ENCODE peak calls at places on chromosomes 6 and 20, in six cellular contexts. T is IMR-90, I is H1, G is neuronal stem cell, Z is mesendoderm, E is H9. X is an unnamed sample.
A peak's percentile ranks its signal among the peaks of the same experiment; 100 is the strongest.

GRCh38 chr20:50248104-50248631 is 57.5 kb downstream of the CEBPB start:
- DNase-seq in I (no peak), G (no peak), E (no peak), Z (no peak), T (peak; percentile 63), X (peak; percentile 80)

GRCh38 chr20:49323622-49324238 is 45.9 kb upstream of the ZNFX1 start:
- DNase-seq in Z (peak; percentile 84), G (no peak), T (peak; percentile 74), E (peak; percentile 53), I (no peak), X (no peak)

GRCh38 chr6:54135665-54136370 is 24.6 kb downstream of the MLIP start:
- DNase-seq in E (no peak), G (no peak), I (no peak), Z (no peak), T (peak; percentile 39), X (no peak)

GRCh38 chr20:8221887-8222419 is 89.9 kb downstream of the PLCB1 start:
- DNase-seq in I (no peak), E (no peak), Z (no peak), G (no peak), T (no peak), X (no peak)

GRCh38 chr20:57627972-57628650 is 7.9 kb upstream of the ZBP1 start:
- DNase-seq in Z (no peak), I (no peak), T (peak; percentile 41), G (no peak), E (no peak), X (no peak)

GRCh38 chr20:43941476-43942212 is 27.0 kb downstream of the TOX2 start:
- DNase-seq in T (peak; percentile 39), G (no peak), E (no peak), I (no peak), Z (no peak), X (no peak)

GRCh38 chr6:165988757-165989456 is 178.7 kb downstream of the TBXT start:
- DNase-seq in T (no peak), I (no peak), E (no peak), G (no peak), Z (no peak), X (no peak)

GRCh38 chr6:24357336-24358218 is at the start of gene DCDC2:
- DNase-seq in T (no peak), E (peak; percentile 40), Z (no peak), G (no peak), I (no peak), X (peak; percentile 78)

GRCh38 chr6:158081657-158081935 is 86.5 kb downstream of the SERAC1 start:
- DNase-seq in Z (no peak), T (no peak), G (no peak), I (no peak), E (no peak), X (no peak)

GRCh38 chr6:147434508-147434907 is 74.0 kb upstream of the SAMD5 start:
- DNase-seq in I (no peak), T (peak; percentile 1), Z (no peak), G (no peak), E (no peak), X (peak; percentile 48)

GRCh38 chr20:63740501-63741353 is 1.2 kb downstream of the SLC2A4RG start:
- DNase-seq in E (peak; percentile 83), I (no peak), T (peak; percentile 86), Z (peak; percentile 88), G (peak; percentile 75), X (peak; percentile 71)

DNA sequence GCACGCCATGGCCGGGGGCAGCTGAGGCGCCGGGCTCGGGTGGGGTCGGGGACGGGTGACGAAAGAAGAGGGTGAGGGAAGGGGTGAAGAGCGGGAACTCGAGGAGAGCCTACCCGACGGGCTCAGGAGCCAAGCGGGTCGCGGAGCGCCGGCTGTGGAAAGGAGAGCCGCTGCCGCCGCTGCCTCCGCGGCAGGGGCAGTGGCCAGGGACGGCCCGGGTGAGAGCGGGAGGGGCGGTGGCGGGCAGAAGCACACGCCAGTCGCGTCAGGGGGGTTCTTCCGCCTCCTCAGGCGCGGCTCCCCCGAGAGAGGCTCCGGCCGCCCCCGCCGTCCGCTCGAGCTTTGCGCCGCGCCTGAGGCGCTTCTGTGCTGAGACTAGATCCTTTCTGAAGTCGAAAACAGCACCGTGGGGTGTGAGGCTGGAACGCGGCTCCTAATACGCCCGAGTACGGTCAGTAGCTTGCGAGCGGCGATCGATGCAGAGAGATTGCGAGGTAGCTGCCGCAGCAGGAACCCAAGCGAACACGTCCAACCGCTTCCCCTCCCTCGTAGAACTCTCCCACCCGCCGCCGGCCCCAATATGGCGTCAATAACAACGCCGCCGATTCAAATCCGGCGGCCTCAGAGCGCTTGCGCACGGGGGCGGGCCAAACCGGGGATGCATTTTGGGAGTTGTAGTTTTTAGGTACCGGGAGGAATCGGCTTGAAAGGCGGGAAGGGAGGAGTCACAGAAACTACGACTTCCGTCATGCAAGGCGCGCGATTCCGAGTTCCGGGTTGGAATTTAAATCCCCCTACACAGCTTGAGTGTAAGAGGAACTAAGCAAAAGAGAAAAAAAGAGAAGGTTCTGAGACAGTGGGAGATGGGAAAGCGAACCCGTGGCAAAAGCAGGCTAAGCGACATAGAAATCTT is at the start of gene AKIRIN2:
- DNase-seq in I (peak; percentile 96), E (peak; percentile 98), T (peak; percentile 99), G (peak; percentile 98), Z (peak; percentile 100), X (peak; percentile 99)
- H3K23ac ChIP-seq in I (no peak within 1 kb of the TSS), E (no peak within 1 kb of the TSS), T (peak within 1 kb of the TSS; percentile 98), G (peak within 1 kb of the TSS; percentile 96), Z (peak within 1 kb of the TSS; percentile 94), X (no peak within 1 kb of the TSS)

GRCh38 chr6:150925655-150925928 is 60.1 kb downstream of the MTHFD1L start:
- DNase-seq in G (no peak), Z (no peak), I (no peak), E (no peak), T (no peak), X (no peak)
- H3K27ac ChIP-seq in G (no peak overlapping the region), Z (no peak overlapping the region), I (no peak overlapping the region), E (no peak overlapping the region), T (peak overlapping the region; percentile 87), X (no peak overlapping the region)

DNA sequence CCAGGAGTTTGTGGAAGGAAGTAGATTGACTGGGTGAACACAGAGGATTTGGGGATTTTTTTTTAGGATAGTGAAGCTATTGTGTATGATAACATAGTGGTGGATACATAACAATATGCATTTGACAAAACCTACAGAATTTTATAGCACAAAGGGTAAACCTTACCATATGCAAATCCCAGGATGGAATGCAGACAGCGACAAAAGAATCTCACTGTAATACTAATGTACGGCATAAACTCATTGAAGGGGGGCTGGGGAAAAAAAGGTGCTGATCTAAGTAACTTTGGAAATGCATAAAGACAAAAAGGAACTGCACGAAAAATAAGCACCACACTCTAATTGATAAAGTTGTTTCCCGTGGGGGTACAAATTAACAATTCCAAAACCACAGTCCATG is 15.2 kb upstream of the PLAGL1 start:
- DNase-seq in T (no peak), E (no peak), G (no peak), I (no peak), Z (no peak), X (no peak)
- H3K4ac ChIP-seq in T (no peak overlapping the region), E (no peak overlapping the region), G (no peak overlapping the region), I (no peak overlapping the region), Z (no peak overlapping the region), X (no peak overlapping the region)

GRCh38 chr20:33276303-33277113 is 6.5 kb upstream of the BPIFB1 start:
- DNase-seq in I (no peak), E (peak; percentile 41), Z (peak; percentile 18), T (no peak), G (no peak), X (no peak)
- H3K23ac ChIP-seq in I (no peak overlapping the region), E (no peak overlapping the region), Z (no peak overlapping the region), T (no peak overlapping the region), G (peak overlapping the region; percentile 40), X (no peak overlapping the region)

GRCh38 chr6:87484491-87484890 is 11.7 kb downstream of the SLC35A1 start:
- DNase-seq in T (no peak), I (no peak), Z (no peak), G (no peak), E (no peak), X (peak; percentile 70)
- H3K27ac ChIP-seq in T (no peak overlapping the region), I (no peak overlapping the region), Z (no peak overlapping the region), G (no peak overlapping the region), E (no peak overlapping the region), X (no peak overlapping the region)

X was measured in trophoblast cell.